ENCODE peak calls at places on chromosome 7, in six cellular contexts. S, J, I, D, G and R are unnamed samples.

GRCh38 chr7:123367508-123368122 is 166.8 kb downstream of the IQUB start:
- DNase-seq in S (no peak), J (no peak), I (peak; percentile 65), D (peak; percentile 22), G (peak; percentile 57), R (peak; percentile 34)

GRCh38 chr7:33129806-33130153 is 416 bp downstream of the BBS9 start:
- DNase-seq in S (no peak), J (no peak), I (no peak), D (no peak), G (no peak), R (no peak)

GRCh38 chr7:130037703-130038102 is 13.5 kb downstream of the ZC3HC1 start:
- DNase-seq in S (no peak), J (no peak), I (no peak), D (no peak), G (no peak), R (no peak)

GRCh38 chr7:1979591-1980560 is 252.9 kb downstream of the MAD1L1 start:
- DNase-seq in S (no peak), J (no peak), I (no peak), D (no peak), G (peak; percentile 61), R (peak; percentile 89)

GRCh38 chr7:30652951-30653641 is 29.2 kb downstream of the CRHR2 start:
- DNase-seq in S (no peak), J (no peak), I (no peak), D (no peak), G (no peak), R (peak; percentile 45)

GRCh38 chr7:155198901-155199845 is 98.5 kb upstream of the INSIG1 start:
- DNase-seq in S (no peak), J (peak; percentile 30), I (no peak), D (no peak), G (no peak), R (no peak)

GRCh38 chr7:74097937-74098614 is 14.5 kb downstream of the LIMK1 start:
- DNase-seq in S (peak; percentile 67), J (peak; percentile 77), I (no peak), D (peak; percentile 51), G (no peak), R (peak; percentile 25)

GRCh38 chr7:96426027-96426426 is 104.1 kb upstream of the SLC25A13 start:
- DNase-seq in S (no peak), J (no peak), I (no peak), D (no peak), G (no peak), R (no peak)

GRCh38 chr7:94396606-94397005 is 1.9 kb downstream of the COL1A2 start:
- DNase-seq in S (no peak), J (no peak), I (no peak), D (no peak), G (no peak), R (no peak)

GRCh38 chr7:92836489-92837213 is at the start of gene CDK6:
- DNase-seq in S (no peak), J (no peak), I (peak; percentile 72), D (no peak), G (peak; percentile 87), R (peak; percentile 84)

GRCh38 chr7:35793225-35793579 is 7.7 kb upstream of the SEPTIN7 start:
- DNase-seq in S (no peak), J (no peak), I (no peak), D (no peak), G (no peak), R (no peak)

GRCh38 chr7:139180700-139181311 is 50.2 kb upstream of the UBN2 start:
- DNase-seq in S (no peak), J (no peak), I (no peak), D (no peak), G (no peak), R (no peak)

GRCh38 chr7:21125297-21125696 is 302.6 kb upstream of the SP4 start:
- DNase-seq in S (no peak), J (no peak), I (no peak), D (no peak), G (peak; percentile 70), R (peak; percentile 13)

GRCh38 chr7:78018541-78019456 is 220.2 kb downstream of the PHTF2 start:
- DNase-seq in S (peak; percentile 34), J (no peak), I (peak; percentile 51), D (no peak), G (no peak), R (no peak)

GRCh38 chr7:41886906-41887311 is 184.0 kb upstream of the INHBA start:
- DNase-seq in S (peak; percentile 71), J (peak; percentile 88), I (no peak), D (no peak), G (peak; percentile 78), R (peak; percentile 23)

GRCh38 chr7:155312653-155313052 is 15.0 kb downstream of the INSIG1 start:
- DNase-seq in S (no peak), J (no peak), I (no peak), D (no peak), G (no peak), R (no peak)

GRCh38 chr7:141074162-141074989 is 512 bp downstream of the TMEM178B start:
- DNase-seq in S (peak; percentile 17), J (no peak), I (peak; percentile 71), D (no peak), G (peak; percentile 87), R (peak; percentile 61)
- H3K27me3 ChIP-seq in S (no peaks in the 10 kb centered on the region), J (peaks cover 59% of the 10 kb centered on the region), I (peaks cover 65% of the 10 kb centered on the region), D (peaks cover 72% of the 10 kb centered on the region), G (peaks cover 70% of the 10 kb centered on the region), R (peaks cover 51% of the 10 kb centered on the region)

GRCh38 chr7:23212395-23212794 is 30.5 kb downstream of the NUP42 start:
- DNase-seq in S (no peak), J (no peak), I (no peak), D (no peak), G (no peak), R (no peak)

GRCh38 chr7:23213755-23214154 is 31.9 kb downstream of the NUP42 start:
- DNase-seq in S (no peak), J (no peak), I (no peak), D (no peak), G (no peak), R (no peak)

GRCh38 chr7:23214423-23214822 is 32.2 kb upstream of the GPNMB start:
- DNase-seq in S (no peak), J (no peak), I (no peak), D (no peak), G (no peak), R (no peak)

GRCh38 chr7:23210502-23210901 is 28.7 kb downstream of the NUP42 start:
- DNase-seq in S (no peak), J (no peak), I (no peak), D (no peak), G (no peak), R (no peak)

GRCh38 chr7:23211542-23211941 is 29.7 kb downstream of the NUP42 start:
- DNase-seq in S (no peak), J (no peak), I (no peak), D (no peak), G (peak; percentile 81), R (peak; percentile 83)
- H3K27me3 ChIP-seq in S (no peaks in the 10 kb centered on the region), J (peaks cover 2% of the 10 kb centered on the region), I (no peaks in the 10 kb centered on the region), D (no peaks in the 10 kb centered on the region), G (peaks cover 31% of the 10 kb centered on the region), R (no peaks in the 10 kb centered on the region)

DNA sequence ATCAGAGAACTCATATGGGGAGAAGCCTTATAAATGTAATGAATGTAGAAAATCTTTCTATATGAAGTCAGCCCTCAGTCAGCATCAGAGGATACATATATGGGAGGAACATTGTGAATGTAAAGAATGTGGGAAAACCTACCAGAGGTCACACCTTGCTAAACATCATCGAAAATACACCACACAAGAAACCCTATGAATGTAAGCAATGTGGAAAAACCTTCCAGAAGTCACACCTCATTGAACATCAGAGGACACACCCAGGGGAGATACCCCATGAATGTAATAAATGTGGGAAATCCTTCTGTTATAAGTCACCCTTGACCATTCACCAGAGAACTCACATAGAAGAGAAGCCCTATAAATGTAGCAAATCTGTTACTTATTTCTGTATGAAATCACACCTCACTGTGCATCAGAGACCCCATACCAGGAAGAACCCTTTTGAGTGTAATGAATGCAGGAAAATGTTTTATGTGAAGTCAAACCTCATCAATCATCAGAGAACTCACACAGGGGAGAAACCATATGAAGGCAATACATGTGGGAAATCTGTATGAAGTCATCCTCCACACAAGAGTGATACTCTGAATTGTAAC is 30.8 kb downstream of the ZNF12 start:
- DNase-seq in S (no peak), J (no peak), I (no peak), D (no peak), G (no peak), R (no peak)
- H3K27me3 ChIP-seq in S (no peaks in the 10 kb centered on the region), J (no peaks in the 10 kb centered on the region), I (no peaks in the 10 kb centered on the region), D (no peaks in the 10 kb centered on the region), G (no peaks in the 10 kb centered on the region), R (no peaks in the 10 kb centered on the region)

GRCh38 chr7:533266-533665 is 13.6 kb upstream of the PDGFA start:
- DNase-seq in S (no peak), J (no peak), I (no peak), D (no peak), G (no peak), R (no peak)

GRCh38 chr7:532379-533143 is 12.9 kb upstream of the PDGFA start:
- DNase-seq in S (no peak), J (no peak), I (no peak), D (no peak), G (no peak), R (no peak)

GRCh38 chr7:534959-535358 is 15.3 kb upstream of the PDGFA start:
- DNase-seq in S (no peak), J (no peak), I (no peak), D (no peak), G (no peak), R (no peak)

GRCh38 chr7:534075-534474 is 14.4 kb upstream of the PDGFA start:
- DNase-seq in S (no peak), J (no peak), I (no peak), D (no peak), G (no peak), R (no peak)

GRCh38 chr7:531777-532176 is 12.1 kb upstream of the PDGFA start:
- DNase-seq in S (no peak), J (no peak), I (no peak), D (no peak), G (no peak), R (no peak)
- H3K27me3 ChIP-seq in S (no peaks in the 10 kb centered on the region), J (peaks cover 20% of the 10 kb centered on the region), I (no peaks in the 10 kb centered on the region), D (no peaks in the 10 kb centered on the region), G (no peaks in the 10 kb centered on the region), R (no peaks in the 10 kb centered on the region)

GRCh38 chr7:66907731-66908130 is 13.3 kb upstream of the TMEM248 start:
- DNase-seq in S (no peak), J (no peak), I (no peak), D (no peak), G (no peak), R (no peak)
- H3K27me3 ChIP-seq in S (no peaks in the 10 kb centered on the region), J (no peaks in the 10 kb centered on the region), I (no peaks in the 10 kb centered on the region), D (no peaks in the 10 kb centered on the region), G (no peaks in the 10 kb centered on the region), R (no peaks in the 10 kb centered on the region)

GRCh38 chr7:69608049-69608448 is 9.8 kb downstream of the AUTS2 start:
- DNase-seq in S (no peak), J (no peak), I (peak; percentile 13), D (no peak), G (no peak), R (no peak)
- H3K27me3 ChIP-seq in S (no peaks in the 10 kb centered on the region), J (no peaks in the 10 kb centered on the region), I (peaks cover 99% of the 10 kb centered on the region), D (peaks cover 84% of the 10 kb centered on the region), G (peaks cover 16% of the 10 kb centered on the region), R (peaks cover 91% of the 10 kb centered on the region)